ENCODE peak calls at places on chromosomes 12 and 14, in six cellular contexts. One of them, this sample, is unnamed.

GRCh38 chr12:47068539-47068938 is 10.9 kb upstream of the PCED1B start:
- DNase-seq in heart left ventricle: no peak
- DNase-seq in natural killer cell: no peak
- DNase-seq in OCI-LY7: no peak
- DNase-seq in EL: peak
- DNase-seq in T-helper 1 cell: no peak
- DNase-seq in this sample: no peak

GRCh38 chr14:92443741-92444140 is 69.8 kb upstream of the RIN3 start:
- DNase-seq in heart left ventricle: no peak
- DNase-seq in natural killer cell: no peak
- DNase-seq in OCI-LY7: no peak
- DNase-seq in EL: no peak
- DNase-seq in T-helper 1 cell: no peak
- DNase-seq in this sample: no peak

GRCh38 chr12:47337581-47337980 is 257.8 kb upstream of the AMIGO2 start:
- DNase-seq in heart left ventricle: no peak
- DNase-seq in natural killer cell: no peak
- DNase-seq in OCI-LY7: no peak
- DNase-seq in EL: no peak
- DNase-seq in T-helper 1 cell: no peak
- DNase-seq in this sample: no peak

GRCh38 chr14:22922294-22922693 is 3.3 kb upstream of the RBM23 start:
- DNase-seq in heart left ventricle: no peak
- DNase-seq in natural killer cell: no peak
- DNase-seq in OCI-LY7: no peak
- DNase-seq in EL: no peak
- DNase-seq in T-helper 1 cell: no peak
- DNase-seq in this sample: no peak

GRCh38 chr12:71504471-71504852 is 64.9 kb downstream of the LGR5 start:
- DNase-seq in heart left ventricle: no peak
- DNase-seq in natural killer cell: no peak
- DNase-seq in OCI-LY7: no peak
- DNase-seq in EL: no peak
- DNase-seq in T-helper 1 cell: no peak
- DNase-seq in this sample: peak

GRCh38 chr12:123916729-123917128 is 55.9 kb downstream of the CCDC92 start:
- DNase-seq in heart left ventricle: no peak
- DNase-seq in natural killer cell: peak
- DNase-seq in OCI-LY7: no peak
- DNase-seq in EL: peak
- DNase-seq in T-helper 1 cell: no peak
- DNase-seq in this sample: no peak

GRCh38 chr12:4439736-4440135 is 5.9 kb downstream of the FGF6 start:
- DNase-seq in heart left ventricle: no peak
- DNase-seq in natural killer cell: no peak
- DNase-seq in OCI-LY7: no peak
- DNase-seq in EL: no peak
- DNase-seq in T-helper 1 cell: no peak
- DNase-seq in this sample: no peak

GRCh38 chr12:25585021-25585523 is 32.0 kb upstream of the LMNTD1 start:
- DNase-seq in heart left ventricle: no peak
- DNase-seq in natural killer cell: no peak
- DNase-seq in OCI-LY7: no peak
- DNase-seq in EL: no peak
- DNase-seq in T-helper 1 cell: no peak
- DNase-seq in this sample: no peak

GRCh38 chr14:101101456-101102056 is 198.0 kb upstream of the RTL1 start:
- DNase-seq in heart left ventricle: peak
- DNase-seq in natural killer cell: no peak
- DNase-seq in OCI-LY7: no peak
- DNase-seq in EL: peak
- DNase-seq in T-helper 1 cell: no peak
- DNase-seq in this sample: no peak

GRCh38 chr12:21938879-21939278 is 2.3 kb downstream of the ABCC9 start:
- DNase-seq in heart left ventricle: no peak
- DNase-seq in natural killer cell: no peak
- DNase-seq in OCI-LY7: no peak
- DNase-seq in EL: no peak
- DNase-seq in T-helper 1 cell: no peak
- DNase-seq in this sample: no peak

GRCh38 chr12:65330341-65330740 is 51.9 kb downstream of the MSRB3 start:
- DNase-seq in heart left ventricle: no peak
- DNase-seq in natural killer cell: no peak
- DNase-seq in OCI-LY7: no peak
- DNase-seq in EL: no peak
- DNase-seq in T-helper 1 cell: no peak
- DNase-seq in this sample: no peak

GRCh38 chr12:116380066-116380465 is 102.6 kb upstream of the MED13L start:
- DNase-seq in heart left ventricle: no peak
- DNase-seq in natural killer cell: no peak
- DNase-seq in OCI-LY7: no peak
- DNase-seq in EL: no peak
- DNase-seq in T-helper 1 cell: no peak
- DNase-seq in this sample: no peak

GRCh38 chr14:106605548-106606448 is 1079.4 kb downstream of the TMEM121 start:
- DNase-seq in heart left ventricle: peak
- DNase-seq in natural killer cell: peak
- DNase-seq in OCI-LY7: peak
- DNase-seq in EL: no peak
- DNase-seq in T-helper 1 cell: peak
- DNase-seq in this sample: no peak

GRCh38 chr14:23123419-23123818 is 4.4 kb upstream of the CEBPE start:
- DNase-seq in heart left ventricle: peak
- DNase-seq in natural killer cell: no peak
- DNase-seq in OCI-LY7: no peak
- DNase-seq in EL: no peak
- DNase-seq in T-helper 1 cell: no peak
- DNase-seq in this sample: peak

GRCh38 chr12:122880668-122881067 is 15.3 kb downstream of the VPS37B start:
- DNase-seq in heart left ventricle: no peak
- DNase-seq in natural killer cell: peak
- DNase-seq in OCI-LY7: peak
- DNase-seq in EL: peak
- DNase-seq in T-helper 1 cell: no peak
- DNase-seq in this sample: no peak

GRCh38 chr14:99395904-99396530 is 84.6 kb downstream of the SETD3 start:
- DNase-seq in heart left ventricle: no peak
- DNase-seq in natural killer cell: no peak
- DNase-seq in OCI-LY7: no peak
- DNase-seq in EL: peak
- DNase-seq in T-helper 1 cell: no peak
- DNase-seq in this sample: no peak

GRCh38 chr14:29926701-29927595 is 699 bp downstream of the PRKD1 start:
- DNase-seq in heart left ventricle: peak
- DNase-seq in natural killer cell: no peak
- DNase-seq in OCI-LY7: no peak
- DNase-seq in EL: peak
- DNase-seq in T-helper 1 cell: no peak
- DNase-seq in this sample: peak

GRCh38 chr14:72518809-72519377 is 375.0 kb downstream of the DPF3 start:
- DNase-seq in heart left ventricle: no peak
- DNase-seq in natural killer cell: peak
- DNase-seq in OCI-LY7: peak
- DNase-seq in EL: no peak
- DNase-seq in T-helper 1 cell: no peak
- DNase-seq in this sample: no peak

GRCh38 chr14:61033851-61034250 is 52.8 kb downstream of the SLC38A6 start:
- DNase-seq in heart left ventricle: no peak
- DNase-seq in natural killer cell: no peak
- DNase-seq in OCI-LY7: no peak
- DNase-seq in EL: peak
- DNase-seq in T-helper 1 cell: no peak
- DNase-seq in this sample: no peak

GRCh38 chr12:51442324-51442723 is 17.7 kb downstream of the SLC4A8 start:
- DNase-seq in heart left ventricle: no peak
- DNase-seq in natural killer cell: no peak
- DNase-seq in OCI-LY7: no peak
- DNase-seq in EL: no peak
- DNase-seq in T-helper 1 cell: no peak
- DNase-seq in this sample: no peak

This sample was measured in left ventricle myocardium superior.